ENCODE peak calls at places on chromosomes 11 and 22, in four cellular contexts. Y is mesendoderm, F is IMR-90, B is H1. L is an unnamed sample.

GRCh38 chr22:26330971-26331625 is 98.0 kb upstream of the ASPHD2 start:
- DNase-seq in Y (peak), F (peak), B (peak), L (peak)

GRCh38 chr11:93579187-93579773 is 36.1 kb upstream of the SMCO4 start:
- DNase-seq in Y (no peak), F (no peak), B (no peak), L (no peak)

GRCh38 chr11:43920598-43921419 is 21.6 kb upstream of the C11orf96 start:
- DNase-seq in Y (peak), F (peak), B (no peak), L (no peak)

GRCh38 chr22:45475063-45475747 is 27.5 kb upstream of the FBLN1 start:
- DNase-seq in Y (peak), F (peak), B (no peak), L (no peak)

GRCh38 chr11:64150481-64151239 is 15.3 kb downstream of the MACROD1 start:
- DNase-seq in Y (no peak), F (no peak), B (no peak), L (no peak)

GRCh38 chr11:91907225-91907624 is 317.4 kb upstream of the FAT3 start:
- DNase-seq in Y (no peak), F (no peak), B (no peak), L (no peak)

GRCh38 chr11:8267280-8267679 is 3.6 kb upstream of the LMO1 start:
- DNase-seq in Y (no peak), F (no peak), B (no peak), L (no peak)

GRCh38 chr11:10026514-10026913 is 267.5 kb downstream of the SBF2 start:
- DNase-seq in Y (no peak), F (peak), B (no peak), L (no peak)

GRCh38 chr22:34976886-34977285 is 89.1 kb upstream of the ISX start:
- DNase-seq in Y (no peak), F (no peak), B (no peak), L (no peak)

GRCh38 chr11:126378763-126379162 is 23.3 kb downstream of the ST3GAL4 start:
- DNase-seq in Y (no peak), F (peak), B (no peak), L (no peak)

GRCh38 chr22:30390974-30391691 is 3.9 kb upstream of the RNF215 start:
- DNase-seq in Y (peak), F (peak), B (peak), L (peak)

GRCh38 chr11:4644233-4644632 is 451 bp downstream of the OR51E1 start:
- DNase-seq in Y (no peak), F (no peak), B (no peak), L (no peak)

GRCh38 chr11:71116435-71117040 is 135.8 kb downstream of the SHANK2 start:
- DNase-seq in Y (peak), F (no peak), B (no peak), L (no peak)

GRCh38 chr11:126233391-126233790 is 21.8 kb downstream of the FAM118B start:
- DNase-seq in Y (no peak), F (peak), B (no peak), L (no peak)

GRCh38 chr11:44817207-44817944 is 90.6 kb downstream of the TSPAN18 start:
- DNase-seq in Y (no peak), F (peak), B (no peak), L (no peak)

GRCh38 chr22:28002181-28002700 is 83.2 kb upstream of the PITPNB start:
- DNase-seq in Y (no peak), F (no peak), B (no peak), L (no peak)

GRCh38 chr11:115166826-115167225 is 337.4 kb downstream of the CADM1 start:
- DNase-seq in Y (no peak), F (no peak), B (no peak), L (no peak)

GRCh38 chr11:58787903-58788302 is 56.2 kb upstream of the GLYAT start:
- DNase-seq in Y (no peak), F (peak), B (no peak), L (no peak)

GRCh38 chr11:17439316-17439782 is 37.3 kb downstream of the ABCC8 start:
- DNase-seq in Y (peak), F (no peak), B (no peak), L (peak)

GRCh38 chr11:9459573-9460321 is 1.1 kb upstream of the ZNF143 start:
- DNase-seq in Y (peak), F (peak), B (no peak), L (no peak)

GRCh38 chr11:34194576-34195335 is 89.3 kb downstream of the NAT10 start:
- DNase-seq in Y (peak), F (peak), B (no peak), L (peak)

GRCh38 chr11:46210133-46210636 is 67.3 kb upstream of the CREB3L1 start:
- DNase-seq in Y (no peak), F (peak), B (peak), L (no peak)

GRCh38 chr22:36433318-36434231 is 45.8 kb upstream of the MYH9 start:
- DNase-seq in Y (no peak), F (no peak), B (no peak), L (no peak)

GRCh38 chr11:111335596-111335995 is 37.2 kb downstream of the POU2AF3 start:
- DNase-seq in Y (no peak), F (no peak), B (no peak), L (no peak)

GRCh38 chr11:1348146-1348545 is 38.7 kb upstream of the TOLLIP start:
- DNase-seq in Y (no peak), F (no peak), B (no peak), L (peak)

DNA sequence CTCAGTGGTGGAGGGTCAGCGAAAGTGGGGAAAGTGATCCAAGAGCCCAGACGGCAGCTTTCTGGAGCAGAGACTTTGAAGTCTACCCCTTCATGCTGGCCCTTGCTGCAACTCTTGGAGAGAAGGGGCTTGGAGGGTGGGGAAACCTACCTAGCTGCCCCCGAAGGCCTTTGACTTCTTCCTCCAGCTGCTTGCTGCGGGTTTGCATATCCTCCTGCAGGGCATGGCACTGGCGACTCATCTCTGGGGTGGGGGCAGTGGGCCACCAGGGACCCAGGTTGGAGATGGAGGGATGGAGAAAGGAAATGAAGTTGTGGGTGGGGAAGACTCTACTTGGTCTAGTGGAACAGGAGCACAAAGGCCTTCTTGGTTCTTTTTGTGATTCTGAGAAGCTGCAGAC is 7.7 kb downstream of the NHERF4 start:
- DNase-seq in Y (no peak), F (no peak), B (no peak), L (no peak)
- H3K56ac ChIP-seq in Y (no peak), F (no peak), B (no peak), L (no peak)

GRCh38 chr11:77144196-77144853 is 16.3 kb downstream of the MYO7A start:
- DNase-seq in Y (no peak), F (no peak), B (no peak), L (no peak)

GRCh38 chr11:77141475-77141874 is 13.4 kb downstream of the MYO7A start:
- DNase-seq in Y (no peak), F (no peak), B (no peak), L (no peak)

GRCh38 chr11:77144854-77145428 is 16.9 kb downstream of the MYO7A start:
- DNase-seq in Y (no peak), F (no peak), B (no peak), L (no peak)

GRCh38 chr11:77142091-77142975 is 14.3 kb downstream of the MYO7A start:
- DNase-seq in Y (no peak), F (no peak), B (no peak), L (no peak)

GRCh38 chr11:77143405-77144020 is 15.5 kb downstream of the MYO7A start:
- DNase-seq in Y (no peak), F (no peak), B (no peak), L (no peak)
- H3K56ac ChIP-seq in Y (no peak), F (no peak), B (no peak), L (no peak)

GRCh38 chr11:122750047-122750446 is 88.3 kb upstream of the CRTAM start:
- DNase-seq in Y (no peak), F (no peak), B (no peak), L (no peak)

GRCh38 chr11:122747358-122747757 is 90.9 kb upstream of the CRTAM start:
- DNase-seq in Y (no peak), F (peak), B (no peak), L (no peak)

GRCh38 chr11:122746611-122747305 is 91.2 kb downstream of the UBASH3B start:
- DNase-seq in Y (no peak), F (no peak), B (no peak), L (no peak)

GRCh38 chr11:122751298-122752070 is 86.8 kb upstream of the CRTAM start:
- DNase-seq in Y (no peak), F (peak), B (no peak), L (no peak)

DNA sequence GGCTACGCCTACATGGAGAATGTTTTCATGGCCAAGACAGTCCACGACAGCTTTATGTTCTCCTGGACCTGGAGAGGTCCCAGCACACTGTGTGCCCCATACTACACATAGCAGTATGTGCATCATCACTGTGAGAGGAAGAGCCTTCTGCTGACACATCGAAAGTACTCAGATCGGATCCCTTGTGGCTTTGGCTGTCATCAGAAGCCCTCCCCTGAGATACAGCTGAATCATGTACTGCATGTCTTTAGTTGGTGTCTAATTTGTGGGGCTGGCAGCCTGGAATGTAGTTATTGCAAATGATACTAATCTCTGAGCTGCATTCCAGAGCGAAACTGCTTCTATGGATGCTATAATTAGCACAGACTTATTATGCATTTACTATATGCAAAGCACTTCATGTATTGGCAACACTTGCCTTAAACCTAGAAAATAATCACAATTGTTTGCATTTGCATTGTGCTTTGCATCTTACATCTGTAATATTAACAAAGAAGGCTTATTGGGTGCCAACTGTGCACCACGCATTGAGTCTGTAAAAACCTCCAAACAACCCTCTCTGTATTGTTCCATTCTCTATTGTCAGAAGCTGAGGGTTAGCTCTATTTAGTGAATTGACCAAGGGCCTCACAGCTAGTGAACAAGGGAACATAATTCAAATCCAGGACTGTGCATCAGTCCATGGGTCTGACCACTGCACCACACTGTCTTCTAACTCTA is 89.2 kb upstream of the CRTAM start:
- DNase-seq in Y (no peak), F (peak), B (no peak), L (no peak)
- H3K56ac ChIP-seq in Y (no peak), F (no peak), B (no peak), L (no peak)

GRCh38 chr11:36131719-36132349 is 157.4 kb downstream of the COMMD9 start:
- DNase-seq in Y (peak), F (peak), B (peak), L (peak)
- H3K56ac ChIP-seq in Y (no peak), F (no peak), B (no peak), L (no peak)

DNA sequence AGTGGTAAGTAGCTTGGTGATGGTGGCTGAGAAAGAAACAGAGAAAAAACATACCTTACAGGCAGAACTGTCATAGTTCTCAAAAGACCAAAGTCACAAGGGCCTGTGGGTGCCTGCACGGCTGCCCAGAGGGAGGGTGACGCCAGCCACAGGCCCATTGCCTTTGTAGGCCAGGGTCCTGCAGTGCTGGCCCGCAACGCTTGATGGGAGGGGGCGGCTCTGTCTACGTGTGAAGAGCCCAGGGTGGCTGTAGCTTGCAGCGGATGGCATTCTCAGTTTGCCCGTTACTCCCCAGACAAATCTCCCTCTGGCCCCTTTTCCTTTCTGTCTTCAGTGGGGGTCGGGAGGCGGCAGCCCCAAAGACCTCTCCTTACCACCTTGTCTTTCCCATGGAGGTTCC is 24.7 kb upstream of the B3GAT1 start:
- DNase-seq in Y (no peak), F (no peak), B (no peak), L (no peak)
- H3K56ac ChIP-seq in Y (no peak), F (no peak), B (no peak), L (no peak)

GRCh38 chr11:128465531-128465930 is 121.8 kb downstream of the ETS1 start:
- DNase-seq in Y (no peak), F (no peak), B (no peak), L (no peak)

GRCh38 chr11:128462802-128463385 is 124.5 kb downstream of the ETS1 start:
- DNase-seq in Y (peak), F (no peak), B (no peak), L (no peak)

GRCh38 chr11:128464878-128465277 is 122.5 kb downstream of the ETS1 start:
- DNase-seq in Y (no peak), F (no peak), B (no peak), L (no peak)

GRCh38 chr11:128463386-128463829 is 124.0 kb downstream of the ETS1 start:
- DNase-seq in Y (peak), F (peak), B (no peak), L (no peak)

GRCh38 chr11:128463975-128464374 is 123.4 kb downstream of the ETS1 start:
- DNase-seq in Y (no peak), F (peak), B (no peak), L (no peak)
- H3K56ac ChIP-seq in Y (peak), F (no peak), B (no peak), L (no peak)